ENCODE peak calls at places on chromosome 21, in four cellular contexts. E is GM12878, P is HepG2, G is K562. H is an unnamed sample.

GRCh38 chr21:45072963-45073300 is 1.4 kb upstream of the ADARB1 start:
- DNase-seq in E (no peak), P (no peak), G (no peak), H (no peak)

GRCh38 chr21:36079010-36079649 is 9.3 kb downstream of the CBR1 start:
- DNase-seq in E (no peak), P (no peak), G (peak), H (no peak)

GRCh38 chr21:46551636-46552241 is 53.1 kb downstream of the S100B start:
- DNase-seq in E (no peak), P (no peak), G (no peak), H (no peak)

GRCh38 chr21:45290948-45291612 is 3.4 kb upstream of the POFUT2 start:
- DNase-seq in E (no peak), P (no peak), G (no peak), H (no peak)

GRCh38 chr21:46323227-46323709 is 402 bp downstream of the C21orf58 start:
- DNase-seq in E (no peak), P (no peak), G (no peak), H (peak)

GRCh38 chr21:20617130-20617529 is 381.1 kb upstream of the NCAM2 start:
- DNase-seq in E (no peak), P (no peak), G (no peak), H (no peak)

GRCh38 chr21:36120304-36120902 is 14.5 kb upstream of the CBR3 start:
- DNase-seq in E (no peak), P (no peak), G (no peak), H (no peak)

GRCh38 chr21:18245493-18245967 is 897 bp downstream of the CHODL start:
- DNase-seq in E (no peak), P (peak), G (no peak), H (peak)

GRCh38 chr21:45154511-45155508 is 80.4 kb downstream of the ADARB1 start:
- DNase-seq in E (no peak), P (no peak), G (peak), H (no peak)

GRCh38 chr21:36584980-36585940 is 105.3 kb upstream of the CLDN14 start:
- DNase-seq in E (no peak), P (no peak), G (peak), H (no peak)

GRCh38 chr21:33121715-33122475 is 52.0 kb downstream of the OLIG1 start:
- DNase-seq in E (no peak), P (no peak), G (peak), H (peak)

GRCh38 chr21:32782698-32783097 is 11.1 kb upstream of the PAXBP1 start:
- DNase-seq in E (no peak), P (no peak), G (no peak), H (no peak)

GRCh38 chr21:37886726-37887309 is 29.4 kb downstream of the KCNJ6 start:
- DNase-seq in E (no peak), P (no peak), G (no peak), H (no peak)

GRCh38 chr21:33069994-33070811 is at the start of gene OLIG1:
- DNase-seq in E (no peak), P (no peak), G (no peak), H (peak)

GRCh38 chr21:32316363-32317215 is 17.9 kb downstream of the MRAP start:
- DNase-seq in E (no peak), P (no peak), G (no peak), H (no peak)

GRCh38 chr21:45041351-45041805 is 33.0 kb upstream of the ADARB1 start:
- DNase-seq in E (no peak), P (no peak), G (no peak), H (no peak)

GRCh38 chr21:17848228-17848627 is 29.1 kb upstream of the C21orf91 start:
- DNase-seq in E (peak), P (no peak), G (peak), H (no peak)

GRCh38 chr21:17352937-17353655 is 159.7 kb upstream of the CXADR start:
- DNase-seq in E (no peak), P (no peak), G (no peak), H (no peak)

GRCh38 chr21:44844256-44844655 is 26.4 kb upstream of the SUMO3 start:
- DNase-seq in E (no peak), P (no peak), G (no peak), H (no peak)

GRCh38 chr21:23384679-23385078 is 2222.6 kb downstream of the MRPL39 start:
- DNase-seq in E (no peak), P (no peak), G (no peak), H (no peak)

GRCh38 chr21:25323356-25323949 is 283.8 kb downstream of the MRPL39 start:
- DNase-seq in E (no peak), P (no peak), G (no peak), H (no peak)

GRCh38 chr21:25330266-25330665 is 277.0 kb downstream of the MRPL39 start:
- DNase-seq in E (no peak), P (no peak), G (no peak), H (no peak)

GRCh38 chr21:25329227-25329626 is 278.1 kb downstream of the MRPL39 start:
- DNase-seq in E (no peak), P (no peak), G (no peak), H (no peak)

DNA sequence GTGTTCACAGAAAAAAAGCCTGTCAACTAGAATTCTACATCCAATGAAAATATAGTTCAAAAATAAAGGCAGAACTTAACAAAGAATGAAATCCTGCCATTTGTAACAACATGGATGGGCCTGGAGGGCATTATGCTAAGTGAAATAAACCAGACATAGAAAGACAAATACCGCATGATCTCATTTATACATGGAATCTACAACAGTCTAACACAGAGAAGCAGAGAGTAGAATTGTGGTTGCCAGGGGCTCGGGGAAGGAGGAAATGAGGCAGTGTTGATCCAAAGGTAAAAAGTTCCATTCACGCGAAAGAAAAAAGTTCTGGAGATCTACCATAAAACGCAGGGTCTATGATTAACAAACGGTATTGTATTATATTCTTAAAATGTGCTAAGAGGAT is 282.6 kb downstream of the MRPL39 start:
- DNase-seq in E (no peak), P (no peak), G (no peak), H (no peak)
- TF ChIP-seq SP1 in E (no peak), P (no peak), G (no peak), H (no peak)

GRCh38 chr21:43770066-43770655 is 5.9 kb downstream of the CSTB start:
- DNase-seq in E (no peak), P (no peak), G (no peak), H (no peak)
- TF ChIP-seq FOXK2 in E (no peak), P (no peak), G (no peak), H (no peak)

GRCh38 chr21:38965910-38966504 is 160.3 kb downstream of the ETS2 start:
- DNase-seq in E (no peak), P (peak), G (peak), H (no peak)
- TF ChIP-seq SP1 in E (no peak), P (no peak), G (no peak), H (no peak)

GRCh38 chr21:28442624-28443023 is 550.1 kb downstream of the LTN1 start:
- DNase-seq in E (no peak), P (no peak), G (no peak), H (no peak)
- TF ChIP-seq FOXK2 in E (no peak), P (no peak), G (no peak), H (no peak)

GRCh38 chr21:15839601-15840000 is 109.8 kb downstream of the USP25 start:
- DNase-seq in E (no peak), P (no peak), G (no peak), H (no peak)

GRCh38 chr21:15841856-15842564 is 112.2 kb downstream of the USP25 start:
- DNase-seq in E (no peak), P (no peak), G (no peak), H (no peak)

GRCh38 chr21:15840406-15840805 is 110.6 kb downstream of the USP25 start:
- DNase-seq in E (no peak), P (no peak), G (no peak), H (no peak)

GRCh38 chr21:15839026-15839425 is 109.2 kb downstream of the USP25 start:
- DNase-seq in E (no peak), P (no peak), G (no peak), H (no peak)

GRCh38 chr21:15837603-15838002 is 107.8 kb downstream of the USP25 start:
- DNase-seq in E (no peak), P (no peak), G (no peak), H (no peak)
- TF ChIP-seq SP1 in E (no peak), P (no peak), G (no peak), H (no peak)

GRCh38 chr21:35026617-35027557 is 22.2 kb downstream of the RUNX1 start:
- DNase-seq in E (no peak), P (peak), G (peak), H (no peak)
- TF ChIP-seq FOXK2 in E (no peak), P (no peak), G (peak), H (no peak)

GRCh38 chr21:41769521-41769920 is 2.7 kb upstream of the RIPK4 start:
- DNase-seq in E (no peak), P (no peak), G (no peak), H (no peak)
- TF ChIP-seq SP1 in E (no peak), P (no peak), G (no peak), H (no peak)

GRCh38 chr21:30227633-30228404 is 11.9 kb upstream of the CLDN8 start:
- DNase-seq in E (no peak), P (no peak), G (peak), H (no peak)
- TF ChIP-seq FOXK2 in E (no peak), P (no peak), G (no peak), H (no peak)